ENCODE peak calls at places on chromosomes 4 and X, in nine cellular contexts. H, Z, E, K, O, F, B, J and G are unnamed samples.

GRCh38 chr4:65831828-65832227 is 161.5 kb upstream of the EPHA5 start:
- DNase-seq in H (peak; percentile 87), Z (no peak), E (peak; percentile 12), K (no peak), O (no peak), F (no peak), B (no peak), J (no peak), G (no peak)

GRCh38 chrX:63784902-63785692 is at the start of gene ARHGEF9:
- DNase-seq in H (no peak), Z (no peak), E (no peak), K (no peak), O (no peak), F (no peak), B (no peak), J (no peak), G (no peak)

GRCh38 chrX:11555759-11556158 is 110.0 kb downstream of the ARHGAP6 start:
- DNase-seq in H (peak; percentile 26), Z (no peak), E (no peak), K (no peak), O (no peak), F (no peak), B (no peak), J (no peak), G (no peak)

GRCh38 chr4:112511294-112512118 is 4.5 kb downstream of the NEUROG2 start:
- DNase-seq in H (no peak), Z (peak; percentile 75), E (no peak), K (no peak), O (no peak), F (peak; percentile 7), B (no peak), J (no peak), G (no peak)

GRCh38 chr4:54100607-54101189 is 735 bp downstream of the GSX2 start:
- DNase-seq in H (no peak), Z (no peak), E (no peak), K (no peak), O (no peak), F (no peak), B (no peak), J (no peak), G (no peak)

GRCh38 chr4:84585276-84585675 is 2.3 kb downstream of the CDS1 start:
- DNase-seq in H (no peak), Z (no peak), E (no peak), K (no peak), O (no peak), F (no peak), B (no peak), J (no peak), G (no peak)

GRCh38 chr4:22072726-22073125 is 124.2 kb upstream of the KCNIP4 start:
- DNase-seq in H (no peak), Z (no peak), E (no peak), K (no peak), O (no peak), F (no peak), B (no peak), J (no peak), G (no peak)

GRCh38 chr4:78722320-78722719 is 53.8 kb upstream of the BMP2K start:
- DNase-seq in H (no peak), Z (no peak), E (no peak), K (no peak), O (no peak), F (no peak), B (no peak), J (no peak), G (no peak)

GRCh38 chr4:107780665-107781064 is 44.1 kb upstream of the SGMS2 start:
- DNase-seq in H (no peak), Z (no peak), E (no peak), K (no peak), O (no peak), F (no peak), B (no peak), J (peak; percentile 39), G (no peak)

GRCh38 chr4:107863850-107864371 is 39.2 kb downstream of the SGMS2 start:
- DNase-seq in H (peak; percentile 72), Z (no peak), E (no peak), K (no peak), O (peak; percentile 65), F (peak; percentile 11), B (no peak), J (peak; percentile 48), G (no peak)

GRCh38 chrX:54708404-54708803 is 89.7 kb downstream of the ITIH6 start:
- DNase-seq in H (no peak), Z (no peak), E (no peak), K (no peak), O (no peak), F (no peak), B (no peak), J (no peak), G (no peak)

GRCh38 chr4:48139688-48140087 is 5.6 kb upstream of the TXK start:
- DNase-seq in H (peak; percentile 39), Z (no peak), E (no peak), K (no peak), O (no peak), F (no peak), B (no peak), J (no peak), G (no peak)

GRCh38 chr4:119733431-119733830 is 104.8 kb upstream of the PDE5A start:
- DNase-seq in H (peak; percentile 18), Z (no peak), E (no peak), K (no peak), O (no peak), F (no peak), B (no peak), J (no peak), G (no peak)

GRCh38 chr4:42627887-42628646 is 28.8 kb downstream of the ATP8A1 start:
- DNase-seq in H (no peak), Z (peak; percentile 41), E (peak; percentile 61), K (no peak), O (no peak), F (peak; percentile 57), B (peak; percentile 8), J (no peak), G (peak; percentile 36)

GRCh38 chrX:65871671-65872311 is 168.1 kb downstream of the VSIG4 start:
- DNase-seq in H (peak; percentile 74), Z (no peak), E (no peak), K (no peak), O (peak; percentile 67), F (no peak), B (no peak), J (peak; percentile 67), G (peak; percentile 9)

GRCh38 chr4:1029536-1029935 is 18.1 kb downstream of the FGFRL1 start:
- DNase-seq in H (no peak), Z (no peak), E (no peak), K (no peak), O (no peak), F (no peak), B (no peak), J (no peak), G (no peak)

GRCh38 chrX:133926099-133926498 is 59.3 kb downstream of the GPC3 start:
- DNase-seq in H (no peak), Z (no peak), E (no peak), K (no peak), O (no peak), F (no peak), B (no peak), J (no peak), G (no peak)

GRCh38 chr4:171929477-171929876 is 116.3 kb downstream of the GALNTL6 start:
- DNase-seq in H (no peak), Z (peak; percentile 63), E (no peak), K (no peak), O (no peak), F (no peak), B (no peak), J (no peak), G (no peak)

GRCh38 chrX:97563531-97564133 is 679.9 kb downstream of the RPA4 start:
- DNase-seq in H (peak; percentile 11), Z (no peak), E (no peak), K (peak; percentile 11), O (peak; percentile 14), F (peak; percentile 25), B (peak; percentile 15), J (no peak), G (peak; percentile 7)